ENCODE peak calls at places on chromosomes 7 and 10, in six cellular contexts. I, R, V, W, L and Z are unnamed samples.

GRCh38 chr10:35564276-35564982 is 40.7 kb upstream of the GJD4 start:
- DNase-seq in R (no peak), L (no peak), W (no peak), V (no peak), I (no peak), Z (no peak)

GRCh38 chr10:9012312-9012711 is 957.8 kb downstream of the GATA3 start:
- DNase-seq in W (no peak), V (no peak), R (no peak), I (no peak), L (no peak), Z (no peak)

GRCh38 chr10:96509017-96509641 is 4.6 kb downstream of the TLL2 start:
- DNase-seq in I (no peak), L (no peak), R (no peak), W (no peak), V (no peak), Z (no peak)

GRCh38 chr7:151366872-151367207 is 25.2 kb downstream of the NUB1 start:
- DNase-seq in I (no peak), L (no peak), V (no peak), R (no peak), W (peak; percentile 11), Z (no peak)

GRCh38 chr10:62852961-62853702 is 37.0 kb upstream of the EGR2 start:
- DNase-seq in R (no peak), W (no peak), I (no peak), L (no peak), V (no peak), Z (peak; percentile 75)

GRCh38 chr7:92717982-92718716 is 118.2 kb downstream of the CDK6 start:
- DNase-seq in L (peak; percentile 20), R (no peak), I (peak; percentile 31), V (no peak), W (no peak), Z (no peak)

GRCh38 chr7:94436018-94436604 is 41.4 kb downstream of the COL1A2 start:
- DNase-seq in W (peak; percentile 66), V (peak; percentile 72), L (peak; percentile 71), R (peak; percentile 57), I (peak; percentile 59), Z (peak; percentile 7)

GRCh38 chr7:80481196-80481884 is 30.5 kb downstream of the GNAT3 start:
- DNase-seq in R (no peak), V (no peak), W (no peak), L (no peak), I (no peak), Z (no peak)

GRCh38 chr10:44046605-44047004 is 338.3 kb downstream of the CXCL12 start:
- DNase-seq in W (peak; percentile 38), R (no peak), I (no peak), V (no peak), L (no peak), Z (no peak)

GRCh38 chr10:75730847-75731246 is 299.4 kb downstream of the LRMDA start:
- DNase-seq in W (no peak), L (no peak), V (no peak), R (no peak), I (no peak), Z (no peak)

GRCh38 chr10:98664329-98665042 is 217.8 kb upstream of the HPS1 start:
- DNase-seq in L (peak; percentile 34), R (peak; percentile 20), I (peak; percentile 12), V (peak; percentile 53), W (peak; percentile 59), Z (peak; percentile 3)

GRCh38 chr10:5902511-5903274 is 12.7 kb downstream of the FBH1 start:
- DNase-seq in L (no peak), V (no peak), I (no peak), W (no peak), R (no peak), Z (no peak)

GRCh38 chr10:74067373-74068370 is 69.8 kb downstream of the VCL start:
- DNase-seq in V (no peak), L (no peak), W (no peak), I (no peak), R (no peak), Z (no peak)

GRCh38 chr7:129771928-129772479 is 160.5 kb downstream of the NRF1 start:
- DNase-seq in L (no peak), R (peak; percentile 41), V (no peak), I (no peak), W (no peak), Z (no peak)
- TF ChIP-seq CHD2 in L (no peak), R (no peak), V (no peak), I (no peak), W (no peak), Z (no peak)

DNA sequence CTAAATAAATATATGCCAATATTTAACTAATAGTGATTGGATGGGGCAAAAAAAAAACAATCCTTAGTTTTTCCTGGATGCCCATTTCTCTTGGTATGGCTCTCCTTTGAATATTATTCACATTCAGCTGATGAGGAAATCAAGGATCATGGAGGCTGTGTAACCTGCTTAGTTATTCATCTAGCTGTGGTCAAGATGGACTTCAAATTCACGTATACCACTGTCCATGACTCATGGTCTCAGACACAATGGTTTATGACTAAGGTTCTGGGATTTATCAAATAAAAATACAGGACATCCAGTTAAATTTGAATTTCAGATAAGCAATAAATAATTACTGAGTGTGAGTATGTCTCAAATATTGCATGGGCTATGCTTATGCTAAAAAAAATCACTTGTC is 191.5 kb upstream of the CELF2 start:
- DNase-seq in L (no peak), R (no peak), W (no peak), I (no peak), V (no peak), Z (no peak)
- TF ChIP-seq CHD2 in L (no peak), R (no peak), W (no peak), I (no peak), V (no peak), Z (no peak)

GRCh38 chr10:59704644-59705043 is 5.0 kb downstream of the SLC16A9 start:
- DNase-seq in R (no peak), L (no peak), W (no peak), I (no peak), V (no peak), Z (no peak)

GRCh38 chr10:59702347-59702746 is 7.3 kb downstream of the SLC16A9 start:
- DNase-seq in R (no peak), L (peak; percentile 85), W (no peak), V (no peak), I (no peak), Z (no peak)

GRCh38 chr10:59694936-59695335 is 14.7 kb downstream of the SLC16A9 start:
- DNase-seq in I (no peak), W (no peak), V (no peak), L (no peak), R (no peak), Z (no peak)

GRCh38 chr10:59698326-59698725 is 11.3 kb downstream of the SLC16A9 start:
- DNase-seq in I (no peak), W (no peak), L (no peak), R (no peak), V (no peak), Z (no peak)

DNA sequence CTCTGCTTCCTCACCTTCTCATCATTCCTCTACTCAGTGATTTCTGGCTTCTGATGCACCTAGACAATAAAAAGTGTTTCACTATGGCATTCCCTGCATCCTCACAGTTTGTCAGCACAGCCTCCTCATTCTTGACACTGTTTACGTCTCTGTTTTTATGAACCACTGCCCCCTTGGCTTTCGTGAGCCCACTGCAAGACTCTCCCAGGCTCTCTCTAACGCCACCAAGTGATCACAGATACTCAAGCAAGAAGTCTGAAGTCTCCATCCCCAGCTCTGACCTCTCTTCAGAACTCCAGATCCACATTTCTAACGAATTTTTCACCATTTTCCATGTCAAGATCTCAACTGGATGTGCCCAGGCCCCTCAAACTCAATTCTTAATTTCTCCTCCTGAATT is 8.9 kb downstream of the SLC16A9 start:
- DNase-seq in V (no peak), R (no peak), W (no peak), I (no peak), L (no peak), Z (no peak)
- TF ChIP-seq CHD2 in V (no peak), R (no peak), W (no peak), I (no peak), L (no peak), Z (no peak)

DNA sequence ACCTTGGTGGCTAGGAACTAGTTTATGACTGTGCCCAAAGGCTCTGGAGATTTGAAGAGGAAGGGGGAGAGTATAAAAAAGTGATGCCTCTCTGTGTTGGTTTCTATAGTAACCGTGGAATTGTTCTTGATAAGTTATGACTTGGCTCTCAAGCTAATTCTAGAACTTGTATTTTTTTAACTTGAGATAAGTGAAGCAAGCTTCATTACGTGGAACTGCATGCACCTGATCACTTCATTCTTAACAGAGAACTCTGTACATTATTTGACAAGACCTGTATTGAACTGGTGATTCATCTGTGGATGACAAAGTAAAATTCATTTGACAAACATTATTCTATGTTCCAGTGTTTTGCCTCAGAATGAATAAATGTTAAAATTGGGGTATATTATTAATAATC is 1452.2 kb downstream of the REEP3 start:
- DNase-seq in V (no peak), I (no peak), R (no peak), W (no peak), L (no peak), Z (no peak)
- TF ChIP-seq CHD2 in V (no peak), I (no peak), R (no peak), W (no peak), L (no peak), Z (no peak)

GRCh38 chr10:118504044-118504944 is 91.2 kb downstream of the PRLHR start:
- DNase-seq in L (no peak), R (no peak), W (no peak), V (peak; percentile 41), I (peak; percentile 65), Z (no peak)

GRCh38 chr10:118500477-118501104 is 94.9 kb downstream of the PRLHR start:
- DNase-seq in W (no peak), R (peak; percentile 47), L (no peak), I (no peak), V (no peak), Z (no peak)

GRCh38 chr10:118503192-118503591 is 92.3 kb downstream of the PRLHR start:
- DNase-seq in R (no peak), W (no peak), I (no peak), L (no peak), V (no peak), Z (no peak)

GRCh38 chr10:118501171-118501570 is 94.3 kb downstream of the PRLHR start:
- DNase-seq in I (no peak), W (peak; percentile 10), V (no peak), L (no peak), R (no peak), Z (no peak)

DNA sequence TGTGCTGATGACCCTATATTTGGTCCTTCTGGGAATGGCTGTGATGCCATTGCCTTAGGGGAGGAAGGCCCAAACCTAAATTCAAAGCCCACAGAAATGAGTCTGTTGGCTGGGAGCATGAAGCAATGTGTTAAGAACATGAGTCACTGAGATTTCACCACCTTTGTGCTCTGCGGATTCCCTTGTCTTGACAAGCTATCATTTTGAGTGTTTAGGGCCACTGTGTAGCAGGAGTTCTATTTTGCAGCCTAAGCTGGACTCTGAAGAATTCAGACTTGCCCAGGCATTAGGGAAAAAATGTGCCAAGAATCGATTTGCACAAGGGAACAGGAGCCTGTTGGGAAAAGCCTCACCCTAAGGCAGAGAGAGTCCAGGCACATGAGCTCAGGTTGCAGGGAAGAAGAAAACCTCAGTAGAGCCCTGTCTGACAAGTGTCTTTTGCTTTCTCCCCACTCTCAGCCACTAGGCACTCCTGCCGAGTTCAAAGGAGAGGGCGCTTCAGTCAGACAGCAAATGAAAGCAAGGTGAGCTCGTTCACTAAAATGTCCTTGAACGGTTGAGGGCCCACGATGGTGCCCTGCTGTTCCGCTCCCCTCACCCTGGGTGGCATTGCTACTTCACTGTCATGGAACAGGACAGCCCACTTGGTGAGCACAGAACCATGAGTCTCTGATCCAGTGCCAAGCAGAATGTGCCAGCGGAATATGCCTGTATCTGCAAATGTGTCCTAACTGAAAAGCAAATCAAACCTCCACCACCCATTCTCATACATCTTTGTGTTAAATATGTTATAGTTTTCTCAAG is 93.6 kb downstream of the PRLHR start:
- DNase-seq in W (no peak), L (no peak), R (no peak), V (no peak), I (peak; percentile 17), Z (no peak)
- TF ChIP-seq CHD2 in W (no peak), L (no peak), R (no peak), V (no peak), I (no peak), Z (no peak)